ENCODE peak calls at places on chromosomes 2 and 18, in seven cellular contexts. One of them, this sample, is unnamed.

GRCh38 chr2:200498316-200498715 is 11.6 kb downstream of the KCTD18 start:
- DNase-seq in cardiac muscle cell: no peak
- DNase-seq in left lung: no peak
- DNase-seq in HepG2: no peak
- DNase-seq in fibroblast of mammary gland: no peak
- DNase-seq in spleen: no peak
- DNase-seq in WTC11: no peak
- DNase-seq in this sample: no peak

GRCh38 chr2:241340621-241341163 is 15.4 kb upstream of the FARP2 start:
- DNase-seq in cardiac muscle cell: no peak
- DNase-seq in left lung: no peak
- DNase-seq in HepG2: no peak
- DNase-seq in fibroblast of mammary gland: no peak
- DNase-seq in spleen: no peak
- DNase-seq in WTC11: no peak
- DNase-seq in this sample: no peak

GRCh38 chr2:204265701-204266310 is 279.5 kb upstream of the PARD3B start:
- DNase-seq in cardiac muscle cell: no peak
- DNase-seq in left lung: no peak
- DNase-seq in HepG2: no peak
- DNase-seq in fibroblast of mammary gland: no peak
- DNase-seq in spleen: no peak
- DNase-seq in WTC11: no peak
- DNase-seq in this sample: no peak

GRCh38 chr2:188725981-188726380 is 248.2 kb upstream of the COL3A1 start:
- DNase-seq in cardiac muscle cell: no peak
- DNase-seq in left lung: no peak
- DNase-seq in HepG2: no peak
- DNase-seq in fibroblast of mammary gland: peak
- DNase-seq in spleen: no peak
- DNase-seq in WTC11: no peak
- DNase-seq in this sample: peak

GRCh38 chr2:181077128-181077709 is 96.8 kb downstream of the UBE2E3 start:
- DNase-seq in cardiac muscle cell: peak
- DNase-seq in left lung: no peak
- DNase-seq in HepG2: peak
- DNase-seq in fibroblast of mammary gland: peak
- DNase-seq in spleen: no peak
- DNase-seq in WTC11: no peak
- DNase-seq in this sample: peak

GRCh38 chr2:240510513-240511210 is 47.1 kb downstream of the ANKMY1 start:
- DNase-seq in cardiac muscle cell: no peak
- DNase-seq in left lung: peak
- DNase-seq in HepG2: no peak
- DNase-seq in fibroblast of mammary gland: no peak
- DNase-seq in spleen: peak
- DNase-seq in WTC11: no peak
- DNase-seq in this sample: no peak

GRCh38 chr2:239894276-239894675 is 130.9 kb downstream of the NDUFA10 start:
- DNase-seq in cardiac muscle cell: no peak
- DNase-seq in left lung: no peak
- DNase-seq in HepG2: no peak
- DNase-seq in fibroblast of mammary gland: no peak
- DNase-seq in spleen: peak
- DNase-seq in WTC11: no peak
- DNase-seq in this sample: no peak

GRCh38 chr2:177042311-177042710 is 170.3 kb upstream of the HNRNPA3 start:
- DNase-seq in cardiac muscle cell: no peak
- DNase-seq in left lung: no peak
- DNase-seq in HepG2: no peak
- DNase-seq in fibroblast of mammary gland: no peak
- DNase-seq in spleen: no peak
- DNase-seq in WTC11: no peak
- DNase-seq in this sample: no peak

GRCh38 chr2:173002751-173003541 is 72.7 kb upstream of the MAP3K20 start:
- DNase-seq in cardiac muscle cell: no peak
- DNase-seq in left lung: no peak
- DNase-seq in HepG2: peak
- DNase-seq in fibroblast of mammary gland: no peak
- DNase-seq in spleen: no peak
- DNase-seq in WTC11: no peak
- DNase-seq in this sample: no peak

GRCh38 chr2:73268368-73268830 is 15.9 kb downstream of the FBXO41 start:
- DNase-seq in cardiac muscle cell: no peak
- DNase-seq in left lung: peak
- DNase-seq in HepG2: no peak
- DNase-seq in fibroblast of mammary gland: no peak
- DNase-seq in spleen: no peak
- DNase-seq in WTC11: no peak
- DNase-seq in this sample: no peak

GRCh38 chr2:54558188-54558975 is 102.3 kb downstream of the SPTBN1 start:
- DNase-seq in cardiac muscle cell: peak
- DNase-seq in left lung: peak
- DNase-seq in HepG2: peak
- DNase-seq in fibroblast of mammary gland: peak
- DNase-seq in spleen: peak
- DNase-seq in WTC11: peak
- DNase-seq in this sample: peak

GRCh38 chr2:42934568-42935258 is 142.3 kb upstream of the HAAO start:
- DNase-seq in cardiac muscle cell: no peak
- DNase-seq in left lung: no peak
- DNase-seq in HepG2: peak
- DNase-seq in fibroblast of mammary gland: no peak
- DNase-seq in spleen: no peak
- DNase-seq in WTC11: no peak
- DNase-seq in this sample: no peak

GRCh38 chr2:11574176-11575046 is 40.6 kb downstream of the GREB1 start:
- DNase-seq in cardiac muscle cell: no peak
- DNase-seq in left lung: no peak
- DNase-seq in HepG2: no peak
- DNase-seq in fibroblast of mammary gland: no peak
- DNase-seq in spleen: peak
- DNase-seq in WTC11: no peak
- DNase-seq in this sample: no peak

GRCh38 chr18:49843778-49844625 is 30.7 kb upstream of the ACAA2 start:
- DNase-seq in cardiac muscle cell: no peak
- DNase-seq in left lung: no peak
- DNase-seq in HepG2: no peak
- DNase-seq in fibroblast of mammary gland: no peak
- DNase-seq in spleen: peak
- DNase-seq in WTC11: no peak
- DNase-seq in this sample: no peak

GRCh38 chr2:172429351-172429968 is 2.1 kb downstream of the ITGA6 start:
- DNase-seq in cardiac muscle cell: no peak
- DNase-seq in left lung: no peak
- DNase-seq in HepG2: no peak
- DNase-seq in fibroblast of mammary gland: no peak
- DNase-seq in spleen: no peak
- DNase-seq in WTC11: no peak
- DNase-seq in this sample: peak

GRCh38 chr2:28567076-28567471 is 71.2 kb downstream of the PLB1 start:
- DNase-seq in cardiac muscle cell: no peak
- DNase-seq in left lung: no peak
- DNase-seq in HepG2: no peak
- DNase-seq in fibroblast of mammary gland: no peak
- DNase-seq in spleen: no peak
- DNase-seq in WTC11: peak
- DNase-seq in this sample: no peak

GRCh38 chr2:145067631-145068030 is 547.7 kb upstream of the ZEB2 start:
- DNase-seq in cardiac muscle cell: no peak
- DNase-seq in left lung: no peak
- DNase-seq in HepG2: no peak
- DNase-seq in fibroblast of mammary gland: no peak
- DNase-seq in spleen: no peak
- DNase-seq in WTC11: no peak
- DNase-seq in this sample: no peak

GRCh38 chr2:23221901-23222300 is 163.1 kb upstream of the KLHL29 start:
- DNase-seq in cardiac muscle cell: no peak
- DNase-seq in left lung: no peak
- DNase-seq in HepG2: no peak
- DNase-seq in fibroblast of mammary gland: no peak
- DNase-seq in spleen: no peak
- DNase-seq in WTC11: no peak
- DNase-seq in this sample: no peak

GRCh38 chr2:45706028-45706427 is 54.6 kb downstream of the PRKCE start:
- DNase-seq in cardiac muscle cell: no peak
- DNase-seq in left lung: no peak
- DNase-seq in HepG2: no peak
- DNase-seq in fibroblast of mammary gland: peak
- DNase-seq in spleen: no peak
- DNase-seq in WTC11: no peak
- DNase-seq in this sample: no peak

GRCh38 chr2:216349366-216349765 is 22.9 kb downstream of the MARCHF4 start:
- DNase-seq in cardiac muscle cell: peak
- DNase-seq in left lung: no peak
- DNase-seq in HepG2: no peak
- DNase-seq in fibroblast of mammary gland: no peak
- DNase-seq in spleen: no peak
- DNase-seq in WTC11: peak
- DNase-seq in this sample: no peak

GRCh38 chr2:145744541-145745386 is 1224.8 kb upstream of the ZEB2 start:
- DNase-seq in cardiac muscle cell: no peak
- DNase-seq in left lung: no peak
- DNase-seq in HepG2: no peak
- DNase-seq in fibroblast of mammary gland: peak
- DNase-seq in spleen: no peak
- DNase-seq in WTC11: no peak
- DNase-seq in this sample: peak

GRCh38 chr2:217054791-217055190 is 194.9 kb upstream of the TNP1 start:
- DNase-seq in cardiac muscle cell: peak
- DNase-seq in left lung: no peak
- DNase-seq in HepG2: no peak
- DNase-seq in fibroblast of mammary gland: no peak
- DNase-seq in spleen: no peak
- DNase-seq in WTC11: no peak
- DNase-seq in this sample: no peak

GRCh38 chr18:79405019-79405780 is 9.5 kb downstream of the NFATC1 start:
- DNase-seq in cardiac muscle cell: no peak
- DNase-seq in left lung: peak
- DNase-seq in HepG2: no peak
- DNase-seq in fibroblast of mammary gland: no peak
- DNase-seq in spleen: peak
- DNase-seq in WTC11: no peak
- DNase-seq in this sample: no peak

GRCh38 chr2:102481931-102482330 is 8.9 kb downstream of the SLC9A4 start:
- DNase-seq in cardiac muscle cell: no peak
- DNase-seq in left lung: no peak
- DNase-seq in HepG2: no peak
- DNase-seq in fibroblast of mammary gland: no peak
- DNase-seq in spleen: no peak
- DNase-seq in WTC11: no peak
- DNase-seq in this sample: no peak

GRCh38 chr2:62736899-62737559 is 31.5 kb downstream of the EHBP1 start:
- DNase-seq in cardiac muscle cell: no peak
- DNase-seq in left lung: no peak
- DNase-seq in HepG2: peak
- DNase-seq in fibroblast of mammary gland: no peak
- DNase-seq in spleen: no peak
- DNase-seq in WTC11: no peak
- DNase-seq in this sample: no peak

GRCh38 chr18:29874519-29875098 is 1167.9 kb downstream of the DSC3 start:
- DNase-seq in cardiac muscle cell: peak
- DNase-seq in left lung: no peak
- DNase-seq in HepG2: peak
- DNase-seq in fibroblast of mammary gland: peak
- DNase-seq in spleen: no peak
- DNase-seq in WTC11: peak
- DNase-seq in this sample: peak

GRCh38 chr2:100621371-100621910 is 58.6 kb downstream of the PDCL3 start:
- DNase-seq in cardiac muscle cell: no peak
- DNase-seq in left lung: no peak
- DNase-seq in HepG2: no peak
- DNase-seq in fibroblast of mammary gland: no peak
- DNase-seq in spleen: no peak
- DNase-seq in WTC11: no peak
- DNase-seq in this sample: no peak

GRCh38 chr2:102585704-102586404 is 33.5 kb upstream of the SLC9A2 start:
- DNase-seq in cardiac muscle cell: no peak
- DNase-seq in left lung: no peak
- DNase-seq in HepG2: no peak
- DNase-seq in fibroblast of mammary gland: no peak
- DNase-seq in spleen: no peak
- DNase-seq in WTC11: no peak
- DNase-seq in this sample: peak

GRCh38 chr2:98445708-98446577 is 1.3 kb downstream of the INPP4A start:
- DNase-seq in cardiac muscle cell: no peak
- DNase-seq in left lung: no peak
- DNase-seq in HepG2: no peak
- DNase-seq in fibroblast of mammary gland: no peak
- DNase-seq in spleen: no peak
- DNase-seq in WTC11: no peak
- DNase-seq in this sample: no peak
- TF ChIP-seq CTCF in cardiac muscle cell: no peak
- TF ChIP-seq CTCF in left lung: no peak
- TF ChIP-seq CTCF in HepG2: peak
- TF ChIP-seq CTCF in fibroblast of mammary gland: no peak
- TF ChIP-seq CTCF in spleen: no peak
- TF ChIP-seq CTCF in WTC11: no peak
- TF ChIP-seq CTCF in this sample: no peak

GRCh38 chr2:140597836-140598235 is 1533.0 kb downstream of the LRP1B start:
- DNase-seq in cardiac muscle cell: no peak
- DNase-seq in left lung: no peak
- DNase-seq in HepG2: no peak
- DNase-seq in fibroblast of mammary gland: no peak
- DNase-seq in spleen: no peak
- DNase-seq in WTC11: peak
- DNase-seq in this sample: no peak
- TF ChIP-seq CTCF in cardiac muscle cell: no peak
- TF ChIP-seq CTCF in left lung: no peak
- TF ChIP-seq CTCF in HepG2: no peak
- TF ChIP-seq CTCF in fibroblast of mammary gland: no peak
- TF ChIP-seq CTCF in spleen: no peak
- TF ChIP-seq CTCF in WTC11: no peak
- TF ChIP-seq CTCF in this sample: no peak

GRCh38 chr2:81389203-81389602 is 1084.7 kb upstream of the LRRTM1 start:
- DNase-seq in cardiac muscle cell: no peak
- DNase-seq in left lung: no peak
- DNase-seq in HepG2: no peak
- DNase-seq in fibroblast of mammary gland: peak
- DNase-seq in spleen: no peak
- DNase-seq in WTC11: no peak
- DNase-seq in this sample: peak
- TF ChIP-seq CTCF in cardiac muscle cell: no peak
- TF ChIP-seq CTCF in left lung: no peak
- TF ChIP-seq CTCF in HepG2: no peak
- TF ChIP-seq CTCF in fibroblast of mammary gland: peak
- TF ChIP-seq CTCF in spleen: no peak
- TF ChIP-seq CTCF in WTC11: peak
- TF ChIP-seq CTCF in this sample: peak

DNA sequence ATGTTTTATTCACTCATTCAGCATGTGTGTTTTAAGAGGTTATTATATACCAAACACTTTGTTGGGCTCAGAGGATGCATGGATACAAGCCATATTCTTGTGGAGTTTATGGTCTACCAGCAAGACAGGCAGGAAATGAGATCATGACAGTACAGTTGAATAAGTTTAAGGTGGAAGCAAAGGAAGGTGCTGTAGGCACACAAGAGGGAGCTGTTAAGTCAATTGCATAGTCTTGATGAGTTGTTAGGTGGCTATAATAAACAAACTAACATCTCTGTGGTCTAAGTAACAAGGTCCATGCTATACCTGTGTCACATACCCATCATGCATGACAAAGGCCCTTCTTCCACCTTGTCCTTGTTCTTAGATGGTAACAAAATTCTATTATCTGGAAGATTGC is 538.3 kb downstream of the CNTNAP5 start:
- DNase-seq in cardiac muscle cell: no peak
- DNase-seq in left lung: no peak
- DNase-seq in HepG2: peak
- DNase-seq in fibroblast of mammary gland: no peak
- DNase-seq in spleen: no peak
- DNase-seq in WTC11: no peak
- DNase-seq in this sample: peak
- TF ChIP-seq CTCF in cardiac muscle cell: no peak
- TF ChIP-seq CTCF in left lung: no peak
- TF ChIP-seq CTCF in HepG2: peak
- TF ChIP-seq CTCF in fibroblast of mammary gland: no peak
- TF ChIP-seq CTCF in spleen: no peak
- TF ChIP-seq CTCF in WTC11: no peak
- TF ChIP-seq CTCF in this sample: no peak